ENCODE peak calls at places on chromosomes 7 and 10, in eight cellular contexts. D is AG04450, Y is GM20000, Z is cardiac muscle cell, P is spleen, M is GM12865, I is Caco-2, G is glutamatergic neuron. X is an unnamed sample.

GRCh38 chr7:13067036-13067435 is 379.6 kb downstream of the ARL4A start:
- DNase-seq in D (no peak), Y (no peak), Z (no peak), P (no peak), M (no peak), I (no peak), G (peak; percentile 25), X (no peak)

GRCh38 chr10:98074315-98074911 is 44.0 kb upstream of the CRTAC1 start:
- DNase-seq in D (no peak), Y (no peak), Z (peak; percentile 67), P (no peak), M (no peak), I (peak; percentile 47), G (no peak), X (no peak)

GRCh38 chr10:71077796-71078453 is 134.4 kb upstream of the UNC5B start:
- DNase-seq in D (no peak), Y (no peak), Z (no peak), P (peak; percentile 42), M (no peak), I (no peak), G (no peak), X (no peak)

GRCh38 chr10:132862485-132863420 is 76.8 kb upstream of the NKX6-2 start:
- DNase-seq in D (no peak), Y (no peak), Z (no peak), P (peak; percentile 63), M (no peak), I (no peak), G (no peak), X (no peak)

GRCh38 chr10:103843854-103844567 is 11.4 kb downstream of the SH3PXD2A start:
- DNase-seq in D (no peak), Y (no peak), Z (no peak), P (peak; percentile 62), M (no peak), I (no peak), G (no peak), X (no peak)

GRCh38 chr7:27159278-27160146 is 3.0 kb upstream of the HOXA7 start:
- DNase-seq in D (no peak), Y (no peak), Z (no peak), P (no peak), M (no peak), I (no peak), G (no peak), X (no peak)

GRCh38 chr10:3783313-3783689 is 1.7 kb downstream of the KLF6 start:
- DNase-seq in D (peak; percentile 78), Y (peak; percentile 83), Z (peak; percentile 64), P (peak; percentile 91), M (peak; percentile 92), I (peak; percentile 68), G (peak; percentile 71), X (peak; percentile 62)

GRCh38 chr10:114704720-114705119 is 46.6 kb upstream of the ABLIM1 start:
- DNase-seq in D (no peak), Y (no peak), Z (no peak), P (no peak), M (no peak), I (no peak), G (no peak), X (no peak)

GRCh38 chr7:123725586-123726171 is 23.1 kb downstream of the WASL start:
- DNase-seq in D (no peak), Y (no peak), Z (no peak), P (no peak), M (no peak), I (no peak), G (no peak), X (no peak)

GRCh38 chr10:130962240-130963051 is 349.1 kb downstream of the TCERG1L start:
- DNase-seq in D (no peak), Y (no peak), Z (no peak), P (no peak), M (no peak), I (no peak), G (no peak), X (no peak)

GRCh38 chr10:29130190-29130673 is 158.6 kb upstream of the LYZL1 start:
- DNase-seq in D (no peak), Y (peak; percentile 20), Z (peak; percentile 55), P (no peak), M (peak; percentile 36), I (peak; percentile 81), G (no peak), X (peak; percentile 31)

GRCh38 chr7:37113661-37114355 is 334.9 kb downstream of the ELMO1 start:
- DNase-seq in D (no peak), Y (no peak), Z (no peak), P (no peak), M (no peak), I (no peak), G (no peak), X (no peak)

GRCh38 chr7:69868921-69869320 is 270.6 kb downstream of the AUTS2 start:
- DNase-seq in D (no peak), Y (no peak), Z (no peak), P (no peak), M (no peak), I (no peak), G (no peak), X (no peak)

GRCh38 chr10:132726194-132726593 is 59.8 kb downstream of the NKX6-2 start:
- DNase-seq in D (no peak), Y (no peak), Z (no peak), P (no peak), M (no peak), I (no peak), G (no peak), X (no peak)

GRCh38 chr7:50714851-50715250 is 67.8 kb downstream of the GRB10 start:
- DNase-seq in D (no peak), Y (no peak), Z (no peak), P (no peak), M (no peak), I (no peak), G (no peak), X (no peak)

GRCh38 chr7:93132216-93132615 is 14.4 kb upstream of the SAMD9 start:
- DNase-seq in D (no peak), Y (no peak), Z (no peak), P (no peak), M (no peak), I (no peak), G (no peak), X (no peak)
- TF ChIP-seq CTCF in D (no peak), Y (no peak), Z (no peak), P (no peak), M (no peak), I (no peak), G (no peak), X (no peak)

GRCh38 chr10:109018892-109019507 is 904.3 kb downstream of the XPNPEP1 start:
- DNase-seq in D (no peak), Y (no peak), Z (no peak), P (no peak), M (peak; percentile 4), I (no peak), G (no peak), X (no peak)
- TF ChIP-seq CTCF in D (peak; percentile 19), Y (no peak), Z (no peak), P (no peak), M (peak; percentile 6), I (peak; percentile 27), G (no peak), X (peak; percentile 10)

GRCh38 chr7:17651926-17652385 is 288.3 kb downstream of the SNX13 start:
- DNase-seq in D (peak; percentile 67), Y (no peak), Z (no peak), P (no peak), M (no peak), I (no peak), G (no peak), X (no peak)

GRCh38 chr7:17645500-17645899 is 294.8 kb downstream of the SNX13 start:
- DNase-seq in D (no peak), Y (no peak), Z (no peak), P (no peak), M (no peak), I (no peak), G (no peak), X (no peak)

GRCh38 chr7:17640730-17641377 is 299.4 kb downstream of the SNX13 start:
- DNase-seq in D (no peak), Y (peak; percentile 13), Z (peak; percentile 51), P (no peak), M (peak; percentile 51), I (peak; percentile 50), G (no peak), X (peak; percentile 29)

GRCh38 chr7:17651296-17651695 is 289.0 kb downstream of the SNX13 start:
- DNase-seq in D (no peak), Y (no peak), Z (no peak), P (no peak), M (no peak), I (no peak), G (no peak), X (no peak)

GRCh38 chr7:17646181-17646956 is 293.9 kb downstream of the SNX13 start:
- DNase-seq in D (no peak), Y (no peak), Z (no peak), P (no peak), M (no peak), I (no peak), G (no peak), X (no peak)
- TF ChIP-seq CTCF in D (peak; percentile 64), Y (no peak), Z (peak; percentile 53), P (no peak), M (peak; percentile 6), I (peak; percentile 42), G (no peak), X (no peak)

GRCh38 chr10:44258460-44259089 is 126.3 kb downstream of the CXCL12 start:
- DNase-seq in D (no peak), Y (no peak), Z (no peak), P (no peak), M (no peak), I (no peak), G (peak; percentile 43), X (no peak)
- TF ChIP-seq CTCF in D (no peak), Y (no peak), Z (no peak), P (no peak), M (no peak), I (no peak), G (no peak), X (no peak)

GRCh38 chr10:77974396-77975074 is 48.0 kb upstream of the DLG5 start:
- DNase-seq in D (peak; percentile 11), Y (no peak), Z (peak; percentile 67), P (no peak), M (peak; percentile 44), I (peak; percentile 29), G (peak; percentile 27), X (no peak)
- TF ChIP-seq CTCF in D (peak; percentile 51), Y (no peak), Z (peak; percentile 49), P (no peak), M (peak; percentile 19), I (peak; percentile 45), G (no peak), X (peak; percentile 19)